ENCODE peak calls at places on chromosomes 16 and 17, in six cellular contexts. O, I, M, G, W and T are unnamed samples.
A peak's percentile ranks its signal among the peaks of the same experiment; 100 is the strongest.

GRCh38 chr16:47886631-47887415 is 269.0 kb downstream of the ABCC12 start:
- DNase-seq in W (no peak), G (no peak), I (peak; percentile 86), M (peak; percentile 93), O (no peak), T (no peak)

GRCh38 chr17:80254396-80255241 is 6.0 kb upstream of the RNF213 start:
- DNase-seq in W (peak; percentile 32), O (peak; percentile 91), I (peak; percentile 69), M (peak; percentile 93), G (no peak), T (no peak)

GRCh38 chr16:695355-696089 is 5.3 kb upstream of the WDR24 start:
- DNase-seq in M (no peak), G (no peak), W (peak; percentile 62), I (no peak), O (no peak), T (no peak)

GRCh38 chr17:12730931-12731521 is 58.3 kb upstream of the ARHGAP44 start:
- DNase-seq in G (no peak), W (peak; percentile 89), O (peak; percentile 78), M (peak; percentile 80), I (peak; percentile 99), T (no peak)

GRCh38 chr17:32007463-32008298 is 498 bp downstream of the LRRC37B start:
- DNase-seq in W (peak; percentile 64), M (peak; percentile 33), O (peak; percentile 19), I (peak; percentile 74), G (peak; percentile 19), T (peak; percentile 39)

GRCh38 chr17:9890124-9890523 is 14.9 kb downstream of the RCVRN start:
- DNase-seq in W (peak; percentile 95), I (peak; percentile 86), O (no peak), M (no peak), G (peak; percentile 50), T (peak; percentile 31)

GRCh38 chr17:40841246-40841645 is 18.8 kb upstream of the KRT10 start:
- DNase-seq in W (no peak), I (no peak), M (no peak), G (no peak), O (no peak), T (no peak)

GRCh38 chr17:48047113-48047740 is 932 bp upstream of the NFE2L1 start:
- DNase-seq in O (no peak), W (no peak), M (no peak), G (no peak), I (no peak), T (no peak)

GRCh38 chr17:82593590-82594087 is 54.6 kb downstream of the WDR45B start:
- DNase-seq in G (no peak), O (no peak), M (no peak), I (no peak), W (no peak), T (no peak)

GRCh38 chr17:75587718-75588545 is at the start of gene MYO15B:
- DNase-seq in O (no peak), M (peak; percentile 56), W (peak; percentile 85), G (no peak), I (peak; percentile 85), T (peak; percentile 59)

GRCh38 chr17:75589017-75589918 is 1.7 kb downstream of the MYO15B start:
- DNase-seq in M (peak; percentile 84), G (peak; percentile 88), W (peak; percentile 98), O (peak; percentile 64), I (peak; percentile 93), T (peak; percentile 94)

GRCh38 chr17:75589919-75590303 is 2.3 kb downstream of the MYO15B start:
- DNase-seq in I (no peak), O (no peak), M (no peak), G (no peak), W (peak; percentile 58), T (no peak)

GRCh38 chr17:75590314-75590761 is 2.7 kb downstream of the MYO15B start:
- DNase-seq in G (no peak), O (no peak), M (no peak), I (no peak), W (peak; percentile 30), T (no peak)

DNA sequence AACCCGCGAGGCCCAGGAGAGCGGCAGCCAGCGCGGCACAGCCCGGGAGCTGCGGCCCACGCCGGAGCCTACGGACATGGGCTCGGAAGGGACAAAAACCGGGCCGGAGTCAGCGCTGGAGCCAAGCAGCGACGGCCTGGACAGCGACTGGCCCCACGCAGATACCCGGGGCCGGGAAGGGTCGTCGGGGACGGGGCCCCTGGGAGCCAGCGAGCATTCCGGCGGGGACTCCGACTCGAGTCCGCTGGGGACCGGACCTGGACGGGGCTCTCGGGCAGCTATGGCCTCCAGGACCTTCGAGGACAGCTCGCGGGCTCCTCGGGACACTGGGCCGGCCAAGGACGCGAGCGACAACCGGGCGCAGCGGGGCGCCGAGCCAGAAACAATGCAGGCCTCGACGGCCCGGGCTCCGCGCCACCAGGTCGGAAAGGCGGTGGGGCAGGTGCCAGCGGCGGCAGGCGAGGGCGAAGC is 981 bp downstream of the MYO15B start:
- DNase-seq in M (no peak), O (no peak), W (no peak), G (no peak), I (no peak), T (peak; percentile 47)
- H2AK5ac ChIP-seq in M (no peak overlapping the region), O (no peak overlapping the region), W (no peak overlapping the region), G (no peak overlapping the region), I (no peak overlapping the region), T (peak overlapping the region; percentile 98)

GRCh38 chr17:8520981-8521380 is 85.3 kb downstream of the NDEL1 start:
- DNase-seq in G (no peak), W (no peak), M (no peak), O (no peak), I (no peak), T (no peak)

GRCh38 chr17:8522577-8522976 is 86.9 kb downstream of the NDEL1 start:
- DNase-seq in G (no peak), I (no peak), W (no peak), M (no peak), O (no peak), T (no peak)

GRCh38 chr17:8514801-8515200 is 79.1 kb downstream of the NDEL1 start:
- DNase-seq in M (no peak), W (no peak), G (no peak), I (no peak), O (no peak), T (no peak)

GRCh38 chr17:8518346-8518745 is 82.7 kb downstream of the NDEL1 start:
- DNase-seq in G (no peak), M (no peak), O (no peak), I (no peak), W (no peak), T (no peak)

DNA sequence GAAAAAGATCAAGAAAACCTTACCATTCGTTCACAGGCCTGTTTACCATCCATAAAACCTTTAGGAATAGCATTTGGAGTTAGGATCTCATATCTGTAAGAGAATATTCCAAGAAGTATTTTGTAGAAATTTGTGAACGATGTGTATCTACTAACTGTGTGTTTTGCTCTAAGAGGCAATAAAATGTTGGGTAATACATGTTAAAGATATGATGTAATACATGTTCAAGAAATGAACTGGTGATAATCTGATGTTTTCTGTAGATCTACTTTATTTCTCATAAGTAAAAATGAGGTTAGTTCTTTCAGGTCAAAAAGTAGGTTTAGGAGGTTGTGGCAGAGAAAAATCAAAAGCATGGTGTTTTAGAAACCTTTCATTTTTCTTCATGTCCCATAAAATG is 83.2 kb downstream of the NDEL1 start:
- DNase-seq in W (no peak), G (no peak), M (no peak), I (no peak), O (no peak), T (no peak)
- H2BK15ac ChIP-seq in W (no peak overlapping the region), G (no peak overlapping the region), M (no peak overlapping the region), I (no peak overlapping the region), O (no peak overlapping the region), T (no peak overlapping the region)

GRCh38 chr16:30802971-30803370 is 16.0 kb upstream of the ZNF629 start:
- DNase-seq in W (no peak), O (no peak), M (no peak), I (no peak), G (no peak), T (no peak)

GRCh38 chr16:30805056-30805369 is 18.0 kb upstream of the ZNF629 start:
- DNase-seq in I (no peak), M (no peak), W (no peak), G (no peak), O (no peak), T (peak; percentile 21)

GRCh38 chr16:30808163-30808562 is 21.2 kb upstream of the ZNF629 start:
- DNase-seq in G (no peak), O (no peak), M (no peak), W (no peak), I (no peak), T (no peak)

DNA sequence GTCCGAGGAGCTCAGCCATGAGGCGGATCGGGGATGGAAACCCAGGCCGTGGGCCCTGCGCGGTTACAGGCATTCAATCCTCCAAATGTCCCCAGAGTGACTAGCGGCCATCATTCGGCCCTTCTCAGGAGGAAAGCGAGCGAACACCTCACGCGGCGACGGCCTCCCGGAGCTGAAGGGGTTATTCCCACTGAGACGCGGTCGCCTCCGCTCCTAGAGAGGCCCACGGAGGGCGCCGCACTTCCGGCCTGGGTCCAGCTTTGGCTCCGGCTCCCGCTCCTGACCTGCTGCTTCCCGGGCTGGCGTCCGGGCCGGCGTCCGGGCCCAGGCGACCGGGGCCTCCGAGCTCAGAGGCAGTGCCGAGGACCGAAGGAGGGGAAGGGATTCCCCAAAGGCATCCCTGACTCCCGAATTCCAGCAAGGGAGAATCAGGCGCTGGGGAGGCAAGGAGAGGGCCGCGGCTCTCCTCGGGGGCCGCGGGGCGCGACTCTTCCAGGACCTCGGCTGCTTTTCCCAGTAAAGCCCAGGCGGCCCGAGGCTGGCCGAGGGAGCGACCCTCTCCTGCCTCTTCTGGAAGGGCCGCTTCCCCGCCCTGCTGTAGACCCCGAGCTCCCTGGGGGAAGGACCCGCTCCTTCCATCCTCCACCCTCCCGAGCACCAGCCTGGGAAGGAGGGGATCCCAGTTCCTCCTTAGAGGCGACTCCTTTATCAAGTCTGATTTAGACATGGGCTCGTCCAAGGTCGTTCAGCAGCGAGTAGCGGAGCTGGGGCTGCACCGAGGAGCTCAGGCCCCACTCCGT is 18.6 kb upstream of the ZNF629 start:
- DNase-seq in G (no peak), M (peak; percentile 84), I (peak; percentile 85), O (peak; percentile 74), W (peak; percentile 77), T (peak; percentile 75)
- H2AK5ac ChIP-seq in G (no peak overlapping the region), M (no peak overlapping the region), I (peak overlapping the region; percentile 94), O (peak overlapping the region; percentile 82), W (no peak overlapping the region), T (peak overlapping the region; percentile 31)

GRCh38 chr17:79093270-79093669 is 18.6 kb downstream of the ENGASE start:
- DNase-seq in W (no peak), O (no peak), I (no peak), M (no peak), G (no peak), T (no peak)

GRCh38 chr17:79095345-79096055 is 20.9 kb downstream of the ENGASE start:
- DNase-seq in I (no peak), O (no peak), W (no peak), G (no peak), M (no peak), T (no peak)

GRCh38 chr17:79091373-79091670 is 16.7 kb downstream of the ENGASE start:
- DNase-seq in O (no peak), I (no peak), G (no peak), M (no peak), W (no peak), T (no peak)

GRCh38 chr17:79092567-79092966 is 17.9 kb downstream of the ENGASE start:
- DNase-seq in W (no peak), O (no peak), I (no peak), G (no peak), M (no peak), T (no peak)

DNA sequence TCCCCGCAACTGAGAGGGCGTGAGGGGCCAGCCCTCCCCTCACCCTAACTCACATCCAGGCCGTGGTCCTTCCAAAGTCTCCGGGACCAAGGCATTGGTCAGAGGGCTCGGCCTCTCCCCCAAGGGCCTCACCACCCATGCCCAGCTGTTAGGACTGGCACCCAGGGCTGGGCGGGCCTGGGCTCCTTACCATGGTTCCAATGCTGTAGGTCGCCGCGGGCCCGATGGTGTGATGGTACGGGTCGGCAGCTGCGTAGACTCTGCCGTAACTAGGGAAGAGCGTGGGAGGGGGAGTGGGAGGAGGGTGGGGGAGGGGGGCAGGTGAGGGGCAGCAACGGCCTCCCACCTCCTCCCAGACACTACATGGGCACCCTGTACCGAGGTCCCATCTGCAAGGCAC is 19.6 kb downstream of the ENGASE start:
- DNase-seq in O (no peak), I (no peak), W (no peak), M (no peak), G (no peak), T (no peak)
- H2BK15ac ChIP-seq in O (no peak overlapping the region), I (no peak overlapping the region), W (no peak overlapping the region), M (no peak overlapping the region), G (no peak overlapping the region), T (no peak overlapping the region)